ENCODE peak calls at places on chromosomes 7 and 10, in four cellular contexts. N is tibial artery, C is mucosa of descending colon, T is cardiac fibroblast. G is an unnamed sample.
A peak's percentile ranks its signal among the peaks of the same experiment; 100 is the strongest.

GRCh38 chr7:157715071-157715937 is 378.5 kb downstream of the DNAJB6 start:
- DNase-seq in T (no peak), C (no peak), N (no peak), G (no peak)

GRCh38 chr10:47183726-47184084 is 116.3 kb upstream of the GDF10 start:
- DNase-seq in C (no peak), N (peak; percentile 51), T (peak; percentile 64), G (no peak)

GRCh38 chr10:101085846-101086245 is 24.1 kb downstream of the KAZALD1 start:
- DNase-seq in N (no peak), C (no peak), T (no peak), G (no peak)

GRCh38 chr10:124063736-124064135 is 29.7 kb downstream of the CHST15 start:
- DNase-seq in N (no peak), T (peak; percentile 62), C (no peak), G (no peak)

GRCh38 chr10:84908491-84908890 is 580.1 kb downstream of the CCSER2 start:
- DNase-seq in N (no peak), T (no peak), C (no peak), G (no peak)

GRCh38 chr10:123974406-123974805 is 82.8 kb upstream of the CPXM2 start:
- DNase-seq in T (peak; percentile 56), N (no peak), C (no peak), G (no peak)

GRCh38 chr7:100890640-100891521 is 1.4 kb upstream of the UFSP1 start:
- DNase-seq in C (no peak), N (no peak), T (no peak), G (no peak)

GRCh38 chr10:87712913-87713616 is 53.4 kb downstream of the PAPSS2 start:
- DNase-seq in T (no peak), N (no peak), C (no peak), G (no peak)

GRCh38 chr10:116702165-116702564 is 40.2 kb downstream of the HSPA12A start:
- DNase-seq in N (no peak), C (no peak), T (no peak), G (no peak)

GRCh38 chr10:33524966-33525365 is 190.5 kb upstream of the NRP1 start:
- DNase-seq in N (no peak), T (peak; percentile 31), C (no peak), G (no peak)

GRCh38 chr10:17100586-17100985 is 29.0 kb downstream of the CUBN start:
- DNase-seq in C (no peak), N (no peak), T (no peak), G (no peak)

GRCh38 chr7:39172137-39172536 is 194.4 kb downstream of the POU6F2 start:
- DNase-seq in T (no peak), C (no peak), N (no peak), G (no peak)

GRCh38 chr7:7191137-7191536 is 8.8 kb downstream of the C1GALT1 start:
- DNase-seq in T (no peak), N (no peak), C (no peak), G (no peak)

GRCh38 chr7:7185382-7185989 is 3.1 kb downstream of the C1GALT1 start:
- DNase-seq in C (no peak), N (no peak), T (no peak), G (no peak)

GRCh38 chr7:7188742-7189141 is 6.4 kb downstream of the C1GALT1 start:
- DNase-seq in C (no peak), N (no peak), T (no peak), G (no peak)

GRCh38 chr7:7188091-7188490 is 5.7 kb downstream of the C1GALT1 start:
- DNase-seq in C (no peak), N (no peak), T (no peak), G (no peak)

DNA sequence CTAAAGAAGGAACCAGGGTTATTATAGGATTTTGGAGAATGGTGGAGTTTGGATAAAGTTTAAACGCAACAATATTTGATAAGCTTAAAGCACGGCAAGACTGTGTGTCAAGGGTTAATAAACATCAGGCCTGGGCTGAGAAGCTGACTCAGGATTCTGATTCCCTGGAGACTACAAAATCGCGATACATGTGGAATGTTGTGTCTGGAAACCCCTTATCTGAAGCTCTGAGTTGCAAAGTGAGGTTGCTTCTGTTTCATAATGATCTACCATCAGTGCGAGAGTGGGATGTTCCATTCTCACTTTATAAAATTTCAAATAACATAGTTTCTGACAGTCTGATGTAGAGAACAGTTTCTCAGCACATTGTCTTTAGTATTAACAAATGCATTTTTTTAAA is 7.8 kb downstream of the C1GALT1 start:
- DNase-seq in T (peak; percentile 87), N (no peak), C (no peak), G (no peak)
- H3K4me3 ChIP-seq in T (no peak overlapping the region), N (no peak overlapping the region), C (no peak overlapping the region), G (no peak overlapping the region)

GRCh38 chr10:109902992-109903947 is 20.0 kb downstream of the XPNPEP1 start:
- DNase-seq in N (no peak), C (no peak), T (peak; percentile 39), G (no peak)
- H3K4me3 ChIP-seq in N (no peak overlapping the region), C (no peak overlapping the region), T (no peak overlapping the region), G (no peak overlapping the region)

GRCh38 chr7:50450691-50451051 is 521 bp upstream of the FIGNL1 start:
- DNase-seq in N (no peak), C (peak; percentile 34), T (no peak), G (no peak)

GRCh38 chr7:50446542-50446960 is 3.6 kb downstream of the FIGNL1 start:
- DNase-seq in C (no peak), N (no peak), T (peak; percentile 91), G (no peak)

GRCh38 chr7:50449501-50449880 is 659 bp downstream of the FIGNL1 start:
- DNase-seq in T (no peak), C (no peak), N (no peak), G (no peak)

GRCh38 chr7:50449881-50450690 is at the start of gene FIGNL1:
- DNase-seq in C (peak; percentile 83), T (peak; percentile 68), N (peak; percentile 49), G (peak; percentile 92)

GRCh38 chr7:50448823-50449222 is 1.3 kb downstream of the FIGNL1 start:
- DNase-seq in T (no peak), N (no peak), C (no peak), G (peak; percentile 53)
- H3K4me3 ChIP-seq in T (no peak overlapping the region), N (no peak overlapping the region), C (no peak overlapping the region), G (peak overlapping the region; percentile 79)

GRCh38 chr10:13969792-13970140 is 361.0 kb downstream of the FRMD4A start:
- DNase-seq in N (no peak), T (no peak), C (no peak), G (peak; percentile 50)
- H3K4me3 ChIP-seq in N (peak overlapping the region; percentile 46), T (no peak overlapping the region), C (no peak overlapping the region), G (no peak overlapping the region)